ENCODE peak calls at places on chromosomes 7 and 10, in seven cellular contexts. One of them, this sample, is unnamed.

GRCh38 chr10:132515811-132516726 is 21.5 kb upstream of the INPP5A start:
- DNase-seq in K562: no peak
- DNase-seq in CD8-positive, alpha-beta T cell: no peak
- DNase-seq in spleen: peak; percentile 71
- DNase-seq in ovary: peak; percentile 60
- DNase-seq in adrenal gland: peak; percentile 12
- DNase-seq in tibial artery: peak; percentile 66
- DNase-seq in this sample: peak; percentile 18

GRCh38 chr7:68706291-68706690 is 892.0 kb upstream of the AUTS2 start:
- DNase-seq in K562: no peak
- DNase-seq in CD8-positive, alpha-beta T cell: no peak
- DNase-seq in spleen: no peak
- DNase-seq in ovary: no peak
- DNase-seq in adrenal gland: no peak
- DNase-seq in tibial artery: no peak
- DNase-seq in this sample: no peak

GRCh38 chr7:155377837-155378579 is 79.9 kb upstream of the EN2 start:
- DNase-seq in K562: no peak
- DNase-seq in CD8-positive, alpha-beta T cell: no peak
- DNase-seq in spleen: peak; percentile 76
- DNase-seq in ovary: peak; percentile 72
- DNase-seq in adrenal gland: no peak
- DNase-seq in tibial artery: no peak
- DNase-seq in this sample: no peak

GRCh38 chr7:4653771-4654170 is 28.3 kb upstream of the FOXK1 start:
- DNase-seq in K562: no peak
- DNase-seq in CD8-positive, alpha-beta T cell: no peak
- DNase-seq in spleen: no peak
- DNase-seq in ovary: no peak
- DNase-seq in adrenal gland: no peak
- DNase-seq in tibial artery: no peak
- DNase-seq in this sample: no peak

GRCh38 chr7:124457841-124458240 is 307.8 kb downstream of the GPR37 start:
- DNase-seq in K562: no peak
- DNase-seq in CD8-positive, alpha-beta T cell: no peak
- DNase-seq in spleen: no peak
- DNase-seq in ovary: no peak
- DNase-seq in adrenal gland: no peak
- DNase-seq in tibial artery: no peak
- DNase-seq in this sample: no peak

GRCh38 chr7:130888468-130888867 is 154.5 kb upstream of the KLF14 start:
- DNase-seq in K562: no peak
- DNase-seq in CD8-positive, alpha-beta T cell: no peak
- DNase-seq in spleen: no peak
- DNase-seq in ovary: no peak
- DNase-seq in adrenal gland: peak; percentile 7
- DNase-seq in tibial artery: no peak
- DNase-seq in this sample: no peak

GRCh38 chr10:45471531-45472310 is 97.7 kb downstream of the ALOX5 start:
- DNase-seq in K562: peak; percentile 24
- DNase-seq in CD8-positive, alpha-beta T cell: no peak
- DNase-seq in spleen: no peak
- DNase-seq in ovary: peak; percentile 48
- DNase-seq in adrenal gland: no peak
- DNase-seq in tibial artery: no peak
- DNase-seq in this sample: no peak

GRCh38 chr10:86953747-86954680 is 3.4 kb downstream of the MMRN2 start:
- DNase-seq in K562: peak; percentile 93
- DNase-seq in CD8-positive, alpha-beta T cell: no peak
- DNase-seq in spleen: peak; percentile 82
- DNase-seq in ovary: peak; percentile 92
- DNase-seq in adrenal gland: peak; percentile 88
- DNase-seq in tibial artery: peak; percentile 94
- DNase-seq in this sample: peak; percentile 86

GRCh38 chr7:123308552-123308951 is 108.8 kb upstream of the SLC13A1 start:
- DNase-seq in K562: no peak
- DNase-seq in CD8-positive, alpha-beta T cell: no peak
- DNase-seq in spleen: no peak
- DNase-seq in ovary: no peak
- DNase-seq in adrenal gland: no peak
- DNase-seq in tibial artery: no peak
- DNase-seq in this sample: no peak

GRCh38 chr10:73771722-73772279 is 10.0 kb upstream of the CHCHD1 start:
- DNase-seq in K562: peak; percentile 93
- DNase-seq in CD8-positive, alpha-beta T cell: peak; percentile 70
- DNase-seq in spleen: peak; percentile 81
- DNase-seq in ovary: peak; percentile 94
- DNase-seq in adrenal gland: peak; percentile 88
- DNase-seq in tibial artery: no peak
- DNase-seq in this sample: peak; percentile 93

GRCh38 chr7:33778195-33778594 is 127.1 kb upstream of the BMPER start:
- DNase-seq in K562: no peak
- DNase-seq in CD8-positive, alpha-beta T cell: no peak
- DNase-seq in spleen: no peak
- DNase-seq in ovary: no peak
- DNase-seq in adrenal gland: no peak
- DNase-seq in tibial artery: no peak
- DNase-seq in this sample: no peak

GRCh38 chr10:24551161-24551560 is 172.5 kb downstream of the ARHGAP21 start:
- DNase-seq in K562: no peak
- DNase-seq in CD8-positive, alpha-beta T cell: no peak
- DNase-seq in spleen: no peak
- DNase-seq in ovary: no peak
- DNase-seq in adrenal gland: no peak
- DNase-seq in tibial artery: no peak
- DNase-seq in this sample: no peak

GRCh38 chr7:75937958-75938786 is 23.2 kb downstream of the POR start:
- DNase-seq in K562: peak; percentile 90
- DNase-seq in CD8-positive, alpha-beta T cell: no peak
- DNase-seq in spleen: no peak
- DNase-seq in ovary: peak; percentile 45
- DNase-seq in adrenal gland: peak; percentile 97
- DNase-seq in tibial artery: peak; percentile 90
- DNase-seq in this sample: peak; percentile 92

GRCh38 chr10:3516191-3516590 is 268.8 kb downstream of the KLF6 start:
- DNase-seq in K562: no peak
- DNase-seq in CD8-positive, alpha-beta T cell: no peak
- DNase-seq in spleen: no peak
- DNase-seq in ovary: no peak
- DNase-seq in adrenal gland: no peak
- DNase-seq in tibial artery: no peak
- DNase-seq in this sample: no peak

GRCh38 chr10:122116331-122116730 is 127.4 kb downstream of the TACC2 start:
- DNase-seq in K562: peak; percentile 8
- DNase-seq in CD8-positive, alpha-beta T cell: no peak
- DNase-seq in spleen: no peak
- DNase-seq in ovary: no peak
- DNase-seq in adrenal gland: peak; percentile 66
- DNase-seq in tibial artery: no peak
- DNase-seq in this sample: peak; percentile 51

GRCh38 chr10:61970182-61971015 is 68.9 kb downstream of the ARID5B start:
- DNase-seq in K562: no peak
- DNase-seq in CD8-positive, alpha-beta T cell: no peak
- DNase-seq in spleen: no peak
- DNase-seq in ovary: no peak
- DNase-seq in adrenal gland: no peak
- DNase-seq in tibial artery: no peak
- DNase-seq in this sample: no peak

GRCh38 chr7:55325371-55325792 is 39.8 kb upstream of the LANCL2 start:
- DNase-seq in K562: no peak
- DNase-seq in CD8-positive, alpha-beta T cell: no peak
- DNase-seq in spleen: no peak
- DNase-seq in ovary: peak; percentile 58
- DNase-seq in adrenal gland: peak; percentile 50
- DNase-seq in tibial artery: peak; percentile 70
- DNase-seq in this sample: peak; percentile 58

GRCh38 chr7:73622909-73623797 is 1.2 kb downstream of the MLXIPL start:
- DNase-seq in K562: peak; percentile 81
- DNase-seq in CD8-positive, alpha-beta T cell: no peak
- DNase-seq in spleen: no peak
- DNase-seq in ovary: peak; percentile 73
- DNase-seq in adrenal gland: peak; percentile 93
- DNase-seq in tibial artery: no peak
- DNase-seq in this sample: peak; percentile 67

GRCh38 chr7:129553861-129554530 is 51.7 kb downstream of the SMKR1 start:
- DNase-seq in K562: peak; percentile 48
- DNase-seq in CD8-positive, alpha-beta T cell: peak; percentile 58
- DNase-seq in spleen: no peak
- DNase-seq in ovary: no peak
- DNase-seq in adrenal gland: no peak
- DNase-seq in tibial artery: no peak
- DNase-seq in this sample: no peak

GRCh38 chr7:104328970-104329825 is 795 bp downstream of the LHFPL3 start:
- DNase-seq in K562: no peak
- DNase-seq in CD8-positive, alpha-beta T cell: no peak
- DNase-seq in spleen: no peak
- DNase-seq in ovary: no peak
- DNase-seq in adrenal gland: no peak
- DNase-seq in tibial artery: no peak
- DNase-seq in this sample: no peak
- H3K4me3 ChIP-seq in K562: no peak overlapping the region
- H3K4me3 ChIP-seq in CD8-positive, alpha-beta T cell: no peak overlapping the region
- H3K4me3 ChIP-seq in spleen: peak overlapping the region; percentile 9
- H3K4me3 ChIP-seq in ovary: no peak overlapping the region
- H3K4me3 ChIP-seq in adrenal gland: no peak overlapping the region
- H3K4me3 ChIP-seq in tibial artery: peak overlapping the region; percentile 35
- H3K4me3 ChIP-seq in this sample: no peak overlapping the region

GRCh38 chr7:149474309-149475120 is 13.7 kb upstream of the ZNF777 start:
- DNase-seq in K562: no peak
- DNase-seq in CD8-positive, alpha-beta T cell: no peak
- DNase-seq in spleen: peak; percentile 71
- DNase-seq in ovary: no peak
- DNase-seq in adrenal gland: no peak
- DNase-seq in tibial artery: no peak
- DNase-seq in this sample: no peak
- H3K4me3 ChIP-seq in K562: no peak overlapping the region
- H3K4me3 ChIP-seq in CD8-positive, alpha-beta T cell: no peak overlapping the region
- H3K4me3 ChIP-seq in spleen: no peak overlapping the region
- H3K4me3 ChIP-seq in ovary: no peak overlapping the region
- H3K4me3 ChIP-seq in adrenal gland: no peak overlapping the region
- H3K4me3 ChIP-seq in tibial artery: no peak overlapping the region
- H3K4me3 ChIP-seq in this sample: no peak overlapping the region

GRCh38 chr7:107999814-108000560 is 3.0 kb downstream of the LAMB1 start:
- DNase-seq in K562: no peak
- DNase-seq in CD8-positive, alpha-beta T cell: no peak
- DNase-seq in spleen: no peak
- DNase-seq in ovary: no peak
- DNase-seq in adrenal gland: no peak
- DNase-seq in tibial artery: no peak
- DNase-seq in this sample: no peak
- H3K4me3 ChIP-seq in K562: no peak overlapping the region
- H3K4me3 ChIP-seq in CD8-positive, alpha-beta T cell: no peak overlapping the region
- H3K4me3 ChIP-seq in spleen: peak overlapping the region; percentile 50
- H3K4me3 ChIP-seq in ovary: no peak overlapping the region
- H3K4me3 ChIP-seq in adrenal gland: no peak overlapping the region
- H3K4me3 ChIP-seq in tibial artery: no peak overlapping the region
- H3K4me3 ChIP-seq in this sample: peak overlapping the region; percentile 63

GRCh38 chr7:150980663-150981062 is 2.5 kb upstream of the KCNH2 start:
- DNase-seq in K562: no peak
- DNase-seq in CD8-positive, alpha-beta T cell: no peak
- DNase-seq in spleen: no peak
- DNase-seq in ovary: no peak
- DNase-seq in adrenal gland: no peak
- DNase-seq in tibial artery: no peak
- DNase-seq in this sample: no peak

GRCh38 chr7:150976529-150977381 is 1.4 kb downstream of the KCNH2 start:
- DNase-seq in K562: peak; percentile 85
- DNase-seq in CD8-positive, alpha-beta T cell: no peak
- DNase-seq in spleen: no peak
- DNase-seq in ovary: no peak
- DNase-seq in adrenal gland: peak; percentile 46
- DNase-seq in tibial artery: no peak
- DNase-seq in this sample: peak; percentile 92

GRCh38 chr7:150977382-150978135 is 562 bp downstream of the KCNH2 start:
- DNase-seq in K562: no peak
- DNase-seq in CD8-positive, alpha-beta T cell: no peak
- DNase-seq in spleen: no peak
- DNase-seq in ovary: no peak
- DNase-seq in adrenal gland: no peak
- DNase-seq in tibial artery: no peak
- DNase-seq in this sample: peak; percentile 59

GRCh38 chr7:150979706-150980390 is 1.7 kb upstream of the KCNH2 start:
- DNase-seq in K562: no peak
- DNase-seq in CD8-positive, alpha-beta T cell: no peak
- DNase-seq in spleen: no peak
- DNase-seq in ovary: no peak
- DNase-seq in adrenal gland: peak; percentile 77
- DNase-seq in tibial artery: no peak
- DNase-seq in this sample: no peak

DNA sequence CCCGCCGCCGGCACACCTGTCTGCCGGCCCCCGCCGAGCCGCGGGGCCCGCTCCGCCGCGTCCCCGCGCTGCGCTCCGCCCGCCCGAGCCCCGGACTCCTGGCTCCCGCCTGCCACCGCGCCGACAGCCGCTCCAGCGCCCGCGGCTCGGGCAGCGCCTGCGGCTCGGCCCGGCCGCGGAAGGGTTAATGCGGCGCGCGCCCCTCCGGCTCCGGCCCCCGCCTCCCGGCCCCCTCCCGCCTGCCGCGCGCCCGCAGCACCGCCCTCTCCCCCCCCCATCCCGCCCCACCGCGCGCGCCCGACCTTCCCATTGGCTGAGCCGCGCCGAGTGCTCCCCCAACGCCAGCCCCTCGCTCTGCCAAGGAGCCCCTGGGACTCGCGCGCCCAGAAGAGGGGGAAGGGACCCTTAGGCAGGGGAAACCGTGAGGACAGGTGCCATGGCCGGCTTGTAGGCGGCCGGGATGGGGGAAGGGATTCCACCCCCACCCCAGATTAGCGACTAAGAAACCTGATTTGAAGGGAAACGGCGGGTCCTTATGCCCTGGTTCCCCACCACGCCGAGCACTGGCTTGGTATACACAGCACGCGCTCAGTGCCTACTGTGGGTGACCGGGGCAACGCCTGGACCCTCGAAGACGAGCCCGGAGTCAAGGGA is at the start of gene KCNH2:
- DNase-seq in K562: peak; percentile 84
- DNase-seq in CD8-positive, alpha-beta T cell: no peak
- DNase-seq in spleen: no peak
- DNase-seq in ovary: peak; percentile 74
- DNase-seq in adrenal gland: no peak
- DNase-seq in tibial artery: no peak
- DNase-seq in this sample: peak; percentile 73
- H3K4me3 ChIP-seq in K562: peak within 1 kb of the TSS; percentile 45
- H3K4me3 ChIP-seq in CD8-positive, alpha-beta T cell: peak within 1 kb of the TSS; percentile 43
- H3K4me3 ChIP-seq in spleen: peak within 1 kb of the TSS; percentile 23
- H3K4me3 ChIP-seq in ovary: peak within 1 kb of the TSS; percentile 46
- H3K4me3 ChIP-seq in adrenal gland: no peak within 1 kb of the TSS
- H3K4me3 ChIP-seq in tibial artery: peak within 1 kb of the TSS; percentile 36
- H3K4me3 ChIP-seq in this sample: peak within 1 kb of the TSS; percentile 43

DNA sequence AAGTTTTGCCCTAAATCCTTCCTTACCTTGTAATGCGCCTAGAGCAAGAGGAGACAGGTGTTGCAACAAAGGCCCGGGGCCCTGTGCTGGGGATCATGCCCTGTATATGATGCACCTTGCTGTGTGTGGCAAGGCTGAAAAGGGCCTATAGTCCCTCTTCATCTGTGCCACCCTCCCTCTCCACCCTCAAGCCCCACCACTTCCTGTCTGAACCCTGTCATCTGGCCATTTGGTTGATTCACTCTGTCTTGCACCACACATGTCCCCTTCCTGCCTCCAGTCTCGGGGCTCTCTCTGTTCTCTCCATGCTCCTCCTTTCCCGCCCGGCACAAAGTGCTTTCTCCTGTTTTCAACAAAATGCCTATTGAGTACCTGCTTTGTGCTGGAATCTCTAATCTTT is 11.5 kb upstream of the MALSU1 start:
- DNase-seq in K562: no peak
- DNase-seq in CD8-positive, alpha-beta T cell: no peak
- DNase-seq in spleen: no peak
- DNase-seq in ovary: no peak
- DNase-seq in adrenal gland: no peak
- DNase-seq in tibial artery: no peak
- DNase-seq in this sample: no peak
- H3K4me3 ChIP-seq in K562: no peak overlapping the region
- H3K4me3 ChIP-seq in CD8-positive, alpha-beta T cell: no peak overlapping the region
- H3K4me3 ChIP-seq in spleen: no peak overlapping the region
- H3K4me3 ChIP-seq in ovary: no peak overlapping the region
- H3K4me3 ChIP-seq in adrenal gland: no peak overlapping the region
- H3K4me3 ChIP-seq in tibial artery: no peak overlapping the region
- H3K4me3 ChIP-seq in this sample: no peak overlapping the region